ENCODE peak calls at places on chromosomes 6 and 20, in seven cellular contexts. U is adrenal gland, C is MG63, F is mammary epithelial cell, H is stomach, S is adipocyte, O is gastrocnemius medialis. I is an unnamed sample.

GRCh38 chr6:149499066-149499465 is 14.3 kb upstream of the ZC3H12D start:
- DNase-seq in C (peak), H (no peak), F (peak), U (no peak), S (peak), O (no peak), I (no peak)

GRCh38 chr20:52972190-52972937 is at the start of gene TSHZ2:
- DNase-seq in C (peak), F (peak), S (peak), H (peak), O (peak), U (peak), I (peak)

GRCh38 chr20:40251284-40251932 is 437.6 kb downstream of the MAFB start:
- DNase-seq in S (peak), H (no peak), U (peak), O (no peak), F (peak), C (peak), I (peak)

GRCh38 chr6:113858067-113858604 is 991 bp downstream of the MARCKS start:
- DNase-seq in F (peak), C (peak), U (peak), S (peak), H (peak), O (no peak), I (peak)

GRCh38 chr6:2857580-2858337 is 16.1 kb upstream of the SERPINB1 start:
- DNase-seq in S (no peak), U (no peak), C (no peak), H (no peak), F (no peak), O (no peak), I (peak)

GRCh38 chr6:157070403-157071107 is 252.8 kb downstream of the TMEM242 start:
- DNase-seq in S (peak), C (no peak), O (no peak), U (no peak), F (no peak), H (no peak), I (no peak)

GRCh38 chr6:100176321-100176950 is 182.4 kb upstream of the MCHR2 start:
- DNase-seq in O (no peak), F (peak), U (no peak), H (no peak), S (peak), C (no peak), I (peak)

GRCh38 chr6:168742146-168742782 is 301.3 kb downstream of the SMOC2 start:
- DNase-seq in F (no peak), S (no peak), C (peak), U (no peak), H (no peak), O (no peak), I (no peak)

GRCh38 chr6:113530769-113531168 is 326.4 kb upstream of the MARCKS start:
- DNase-seq in U (no peak), O (no peak), H (no peak), S (peak), C (peak), F (peak), I (no peak)

GRCh38 chr20:15838466-15838865 is 734.8 kb downstream of the KIF16B start:
- DNase-seq in F (no peak), U (no peak), O (no peak), C (no peak), S (no peak), H (no peak), I (no peak)

GRCh38 chr6:144675231-144675861 is 390.2 kb downstream of the UTRN start:
- DNase-seq in H (no peak), F (peak), U (no peak), O (peak), C (no peak), S (peak), I (peak)

GRCh38 chr6:53673138-53673801 is 7.7 kb upstream of the KLHL31 start:
- DNase-seq in S (peak), F (peak), O (no peak), C (peak), U (peak), H (no peak), I (no peak)

GRCh38 chr20:61924858-61925554 is 140.7 kb downstream of the TAF4 start:
- DNase-seq in O (no peak), S (no peak), H (no peak), C (no peak), U (no peak), F (no peak), I (no peak)

GRCh38 chr6:129440691-129441090 is 269.3 kb downstream of the ARHGAP18 start:
- DNase-seq in O (no peak), F (peak), U (no peak), H (no peak), C (peak), S (peak), I (no peak)

GRCh38 chr6:119552016-119552415 is 202.5 kb upstream of the MAN1A1 start:
- DNase-seq in O (no peak), H (no peak), F (no peak), S (no peak), U (no peak), C (no peak), I (no peak)

GRCh38 chr6:27375613-27376079 is 12.9 kb upstream of the ZNF391 start:
- DNase-seq in F (peak), S (peak), O (no peak), H (no peak), U (no peak), C (no peak), I (no peak)

GRCh38 chr6:27370391-27370790 is 18.2 kb upstream of the ZNF391 start:
- DNase-seq in O (no peak), C (no peak), S (no peak), U (no peak), F (no peak), H (no peak), I (no peak)

DNA sequence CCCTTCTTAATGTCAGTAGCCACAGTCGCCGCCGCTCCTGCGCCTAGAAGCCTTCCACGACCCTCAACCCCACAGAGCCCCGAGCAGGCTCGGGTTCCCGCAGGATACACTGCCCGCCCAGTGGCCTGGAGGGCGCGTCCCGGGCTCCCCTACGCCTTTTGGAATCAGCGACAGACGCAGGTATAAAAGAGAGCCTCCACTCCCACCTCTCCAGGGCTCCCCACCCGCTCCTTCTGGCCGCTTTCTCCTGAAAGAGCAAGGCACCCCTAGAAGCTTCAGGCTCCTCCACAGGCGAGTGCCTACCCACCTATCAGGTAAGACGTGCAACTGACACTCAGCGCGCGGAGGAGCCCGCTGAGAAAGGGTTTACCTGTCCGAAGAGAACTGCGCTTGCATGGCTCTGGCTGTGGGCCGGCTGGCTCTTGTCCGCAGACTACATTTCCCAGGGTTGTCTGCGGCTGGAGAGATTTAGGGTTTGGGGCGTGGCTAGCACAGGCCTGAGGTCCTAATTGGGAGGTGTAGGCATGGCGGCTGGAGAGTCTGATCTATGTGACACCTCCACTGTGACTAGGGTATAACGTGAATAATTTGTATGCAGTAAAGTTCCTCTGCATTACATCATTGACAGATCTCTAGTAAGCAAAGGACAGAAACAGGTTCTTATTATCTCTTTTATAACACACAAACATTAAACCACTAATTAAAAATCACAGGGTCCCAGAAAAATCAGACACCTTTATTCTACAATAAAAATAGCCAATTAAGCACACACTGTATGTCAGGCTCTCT is 13.5 kb upstream of the ZNF391 start:
- DNase-seq in S (peak), C (peak), H (peak), O (peak), U (peak), F (peak), I (peak)
- H3K4me3 ChIP-seq in S (peak), C (peak), H (peak), O (peak), U (peak), F (peak), I (peak)

GRCh38 chr6:138500045-138500665 is 861 bp upstream of the NHSL1 start:
- DNase-seq in H (no peak), S (no peak), O (no peak), C (no peak), F (no peak), U (no peak), I (no peak)

GRCh38 chr6:138500867-138501446 is 1.7 kb upstream of the NHSL1 start:
- DNase-seq in F (no peak), O (no peak), H (no peak), C (no peak), S (no peak), U (no peak), I (no peak)

GRCh38 chr6:138498575-138499302 is 555 bp downstream of the NHSL1 start:
- DNase-seq in H (no peak), F (no peak), U (no peak), O (no peak), S (no peak), C (no peak), I (no peak)

GRCh38 chr6:138502546-138502945 is 3.3 kb upstream of the NHSL1 start:
- DNase-seq in U (no peak), O (no peak), S (no peak), C (no peak), F (no peak), H (no peak), I (no peak)

GRCh38 chr6:138499303-138499991 is at the start of gene NHSL1:
- DNase-seq in C (no peak), U (no peak), O (no peak), H (no peak), S (no peak), F (peak), I (no peak)
- H3K4me3 ChIP-seq in C (no peak), U (no peak), O (no peak), H (peak), S (peak), F (peak), I (no peak)

DNA sequence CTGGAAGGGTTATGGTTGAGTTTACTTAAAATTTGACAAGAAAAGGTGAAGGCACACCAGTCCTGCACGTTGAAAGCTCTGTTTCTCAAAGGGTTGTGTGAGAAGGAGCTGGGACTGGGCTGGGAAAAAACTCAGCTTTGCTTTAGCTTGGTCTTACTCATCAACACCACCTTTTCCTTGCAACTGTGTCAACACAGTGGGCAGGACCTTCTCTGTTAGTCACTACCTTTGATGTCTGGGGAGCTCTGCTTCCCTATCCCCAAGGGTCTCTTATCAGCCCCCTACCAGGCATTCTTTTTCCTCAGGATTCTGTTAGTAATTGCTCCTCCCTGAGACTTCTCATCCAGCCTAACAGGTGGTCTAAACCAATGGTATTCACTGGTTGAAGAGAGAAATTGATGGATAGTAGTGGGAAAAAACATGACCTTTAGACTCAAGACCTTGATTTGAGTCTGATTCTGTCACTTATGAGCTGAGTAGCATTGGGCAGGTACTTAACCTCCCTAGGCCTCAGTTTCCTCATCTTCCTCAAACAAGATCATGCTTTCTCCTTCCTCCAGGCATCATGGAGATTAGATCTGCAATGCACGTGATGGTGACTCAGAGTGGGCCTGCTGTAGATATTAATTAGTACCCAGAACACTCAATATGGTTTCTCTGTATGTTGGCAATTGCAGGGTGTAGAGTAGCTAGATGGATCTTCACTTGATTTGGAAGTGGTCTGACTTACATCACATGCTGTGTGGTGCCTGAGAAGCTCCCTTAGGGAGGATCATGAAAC is 17.2 kb upstream of the FOXA2 start:
- DNase-seq in S (no peak), O (no peak), F (peak), H (peak), C (no peak), U (no peak), I (no peak)
- H3K4me3 ChIP-seq in S (no peak), O (no peak), F (no peak), H (no peak), C (no peak), U (no peak), I (no peak)

GRCh38 chr20:23391707-23392310 is 29.5 kb downstream of the NAPB start:
- DNase-seq in S (no peak), C (no peak), F (no peak), O (no peak), U (no peak), H (no peak), I (no peak)
- H3K4me3 ChIP-seq in S (no peak), C (no peak), F (no peak), O (no peak), U (no peak), H (no peak), I (no peak)

GRCh38 chr6:26269406-26270120 is 95.4 kb upstream of the BTN3A2 start:
- DNase-seq in F (peak), S (no peak), C (no peak), H (no peak), U (no peak), O (no peak), I (no peak)
- H3K4me3 ChIP-seq in F (peak), S (no peak), C (peak), H (no peak), U (no peak), O (no peak), I (peak)

DNA sequence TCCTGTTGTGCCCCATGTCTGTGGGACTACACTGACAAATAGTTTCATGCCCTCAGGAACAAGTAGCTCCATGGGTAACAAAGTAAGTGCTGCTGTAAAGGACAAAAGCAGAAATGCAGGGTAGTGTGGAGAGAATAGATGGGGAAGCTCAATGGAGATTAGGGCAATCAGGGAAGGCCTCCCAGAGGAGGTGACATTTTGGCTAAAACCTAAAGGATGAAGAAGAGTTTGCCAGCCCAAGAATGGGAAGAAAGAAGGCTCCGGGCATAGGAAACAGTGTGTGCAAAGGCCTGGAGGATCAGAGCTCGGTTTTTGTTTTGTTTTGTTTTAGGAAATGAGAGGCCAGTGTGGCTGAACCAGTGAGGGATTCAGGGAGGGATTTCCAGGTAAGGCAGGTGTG is 43.6 kb upstream of the FAM83D start:
- DNase-seq in F (no peak), C (no peak), O (no peak), H (no peak), U (no peak), S (no peak), I (no peak)
- H3K4me3 ChIP-seq in F (no peak), C (no peak), O (no peak), H (no peak), U (no peak), S (no peak), I (no peak)

GRCh38 chr6:44219815-44220784 is 3.3 kb upstream of the SLC29A1 start:
- DNase-seq in U (no peak), S (no peak), F (no peak), C (no peak), H (no peak), O (no peak), I (no peak)
- H3K4me3 ChIP-seq in U (peak), S (peak), F (no peak), C (no peak), H (peak), O (peak), I (peak)

DNA sequence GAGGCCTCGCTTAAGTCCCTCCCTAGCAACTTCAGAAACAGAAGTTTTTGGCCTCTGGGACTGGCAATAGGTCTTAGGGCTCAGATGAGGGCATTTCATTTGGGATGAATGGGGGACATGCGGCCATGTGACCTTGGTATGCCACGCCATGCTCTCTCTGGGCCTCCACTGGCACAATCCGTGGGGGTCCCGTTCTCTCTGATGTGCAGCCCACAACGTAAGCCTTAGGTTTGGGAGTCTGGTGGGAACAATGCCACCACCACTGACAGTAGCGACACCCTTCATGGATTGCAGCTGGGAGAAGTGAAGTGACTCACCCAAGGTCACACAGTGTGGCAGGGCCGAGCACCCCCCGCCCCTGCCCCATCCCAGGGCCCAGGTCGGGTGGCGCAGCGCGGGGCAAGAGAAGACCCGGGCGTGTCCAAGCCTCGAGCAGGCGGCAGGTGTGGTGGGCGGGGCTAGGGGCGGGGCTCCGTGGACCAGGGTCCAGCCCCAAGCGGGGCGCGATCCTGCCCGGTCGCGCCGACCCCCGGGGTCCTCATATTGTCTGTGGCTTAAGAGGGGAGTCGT is 864 bp upstream of the CEBPB start:
- DNase-seq in H (peak), O (no peak), U (peak), C (no peak), S (no peak), F (no peak), I (no peak)
- H3K4me3 ChIP-seq in H (peak), O (peak), U (peak), C (peak), S (no peak), F (no peak), I (peak)

DNA sequence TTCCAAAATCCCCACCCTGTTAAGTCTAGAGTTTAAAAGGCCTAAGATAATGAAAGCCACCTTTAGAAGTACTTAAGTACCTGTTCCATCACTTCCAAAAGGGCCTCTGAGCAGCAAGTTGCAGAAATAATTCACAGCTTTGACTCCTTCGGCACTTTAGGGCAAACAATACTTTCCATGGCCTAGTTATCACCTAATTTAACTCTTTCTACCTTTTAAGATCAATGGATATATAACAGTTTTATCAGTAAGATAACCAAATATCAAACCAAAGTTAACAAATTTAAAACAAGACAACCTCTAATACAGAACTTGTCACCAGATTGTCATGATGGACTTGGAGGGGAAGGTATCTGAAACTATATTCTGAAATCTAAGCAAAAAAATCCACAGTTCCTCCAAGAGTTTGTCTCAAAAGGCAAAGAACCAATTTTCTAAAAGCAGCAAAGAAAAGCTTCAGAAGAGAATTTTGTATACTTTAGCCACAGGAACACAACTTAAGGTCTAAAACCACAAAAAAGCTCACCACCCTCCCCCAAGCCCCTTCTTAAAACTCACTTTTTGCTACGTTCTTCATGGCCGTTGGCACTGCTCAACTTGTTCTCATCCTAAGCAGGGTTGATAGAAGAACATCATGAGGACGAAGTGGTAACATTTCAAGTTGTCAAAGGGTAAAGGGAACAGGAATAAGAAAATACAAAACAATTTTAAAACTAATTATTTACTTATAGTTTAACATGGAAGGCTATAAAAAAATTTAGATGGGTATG is 3.5 kb downstream of the RBM39 start:
- DNase-seq in O (no peak), C (no peak), H (no peak), S (no peak), U (no peak), F (no peak), I (no peak)
- H3K4me3 ChIP-seq in O (peak), C (peak), H (peak), S (peak), U (peak), F (peak), I (peak)

GRCh38 chr20:63494084-63494419 is 4.8 kb downstream of the EEF1A2 start:
- DNase-seq in U (no peak), F (no peak), H (no peak), S (no peak), O (no peak), C (no peak), I (no peak)
- H3K4me3 ChIP-seq in U (no peak), F (no peak), H (no peak), S (no peak), O (no peak), C (no peak), I (no peak)